ENCODE peak calls at places on chromosome 5, in ten cellular contexts. O is activated T-cell treated with anti-CD3 and anti-CD28 coated beads, Interleukin-2, amount 50 U/mL, for 72 hours; K is GDM1; G is stimulated activated CD4-positive, alpha-beta T cell treated with anti-CD3 and anti-CD28 coated beads, Interleukin-4, amount 100 ng/mL, for 1 hour; R is iris pigment epithelial cell; T is iPS-NIHi11; Z is left ventricle myocardium inferior; S is NCI-H1930; J is foreskin keratinocyte; X is WTC11. Y is an unnamed sample.

GRCh38 chr5:147410496-147411395 is 99.1 kb downstream of the DPYSL3 start:
- DNase-seq in O (no peak), K (no peak), G (no peak), R (no peak), T (no peak), Z (peak), S (no peak), J (no peak), X (no peak), Y (no peak)

GRCh38 chr5:16550316-16550952 is 66.4 kb downstream of the RETREG1 start:
- DNase-seq in O (peak), K (peak), G (peak), R (peak), T (peak), Z (no peak), S (no peak), J (no peak), X (peak), Y (peak)

GRCh38 chr5:128815201-128815600 is 150.1 kb upstream of the SLC27A6 start:
- DNase-seq in O (no peak), K (no peak), G (no peak), R (no peak), T (peak), Z (no peak), S (no peak), J (no peak), X (peak), Y (peak)

GRCh38 chr5:23614422-23614821 is 107.0 kb downstream of the PRDM9 start:
- DNase-seq in O (no peak), K (no peak), G (no peak), R (no peak), T (no peak), Z (no peak), S (no peak), J (no peak), X (no peak), Y (no peak)

GRCh38 chr5:19986806-19987205 is 1.2 kb downstream of the CDH18 start:
- DNase-seq in O (no peak), K (no peak), G (no peak), R (no peak), T (no peak), Z (no peak), S (no peak), J (no peak), X (no peak), Y (no peak)

GRCh38 chr5:170361600-170361999 is 27.6 kb downstream of the KCNMB1 start:
- DNase-seq in O (no peak), K (no peak), G (no peak), R (no peak), T (peak), Z (no peak), S (no peak), J (no peak), X (no peak), Y (no peak)

GRCh38 chr5:83162598-83162997 is 85.3 kb downstream of the XRCC4 start:
- DNase-seq in O (no peak), K (no peak), G (no peak), R (no peak), T (no peak), Z (no peak), S (no peak), J (no peak), X (no peak), Y (no peak)

GRCh38 chr5:161312882-161313281 is 233.6 kb downstream of the GABRB2 start:
- DNase-seq in O (no peak), K (no peak), G (no peak), R (no peak), T (no peak), Z (no peak), S (no peak), J (no peak), X (no peak), Y (no peak)

GRCh38 chr5:149924481-149924880 is 20.1 kb downstream of the PDE6A start:
- DNase-seq in O (no peak), K (no peak), G (no peak), R (peak), T (no peak), Z (no peak), S (no peak), J (no peak), X (no peak), Y (no peak)

GRCh38 chr5:156942064-156942463 is 21.0 kb downstream of the TIMD4 start:
- DNase-seq in O (peak), K (no peak), G (no peak), R (no peak), T (peak), Z (no peak), S (no peak), J (no peak), X (no peak), Y (no peak)

GRCh38 chr5:116046823-116047222 is 14.6 kb downstream of the ARL14EPL start:
- DNase-seq in O (no peak), K (no peak), G (no peak), R (no peak), T (no peak), Z (no peak), S (no peak), J (no peak), X (no peak), Y (no peak)

GRCh38 chr5:57493034-57493433 is 10.4 kb upstream of the ACTBL2 start:
- DNase-seq in O (no peak), K (no peak), G (no peak), R (no peak), T (no peak), Z (no peak), S (no peak), J (no peak), X (no peak), Y (no peak)

GRCh38 chr5:93407470-93407869 is 173.5 kb downstream of the NR2F1-AS1 start:
- DNase-seq in O (no peak), K (no peak), G (no peak), R (no peak), T (no peak), Z (no peak), S (no peak), J (no peak), X (no peak), Y (no peak)

GRCh38 chr5:150779397-150780179 is 1.0 kb downstream of the SMIM3 start:
- DNase-seq in O (no peak), K (no peak), G (no peak), R (peak), T (no peak), Z (no peak), S (no peak), J (no peak), X (no peak), Y (peak)

GRCh38 chr5:175689147-175689991 is 31.5 kb downstream of the HRH2 start:
- DNase-seq in O (no peak), K (peak), G (no peak), R (no peak), T (no peak), Z (peak), S (no peak), J (peak), X (no peak), Y (no peak)

GRCh38 chr5:38783011-38783551 is 62.7 kb upstream of the OSMR start:
- DNase-seq in O (no peak), K (no peak), G (no peak), R (peak), T (peak), Z (no peak), S (no peak), J (no peak), X (no peak), Y (no peak)

GRCh38 chr5:103624035-103624461 is 61.5 kb upstream of the NUDT12 start:
- DNase-seq in O (no peak), K (no peak), G (no peak), R (peak), T (no peak), Z (no peak), S (no peak), J (no peak), X (no peak), Y (no peak)

GRCh38 chr5:142798099-142798768 is 28.1 kb downstream of the ARHGAP26 start:
- DNase-seq in O (peak), K (peak), G (no peak), R (no peak), T (no peak), Z (no peak), S (no peak), J (no peak), X (no peak), Y (no peak)

GRCh38 chr5:93395891-93396465 is 185.0 kb downstream of the NR2F1-AS1 start:
- DNase-seq in O (no peak), K (no peak), G (no peak), R (peak), T (no peak), Z (no peak), S (no peak), J (no peak), X (no peak), Y (no peak)

GRCh38 chr5:84249918-84250635 is 134.6 kb downstream of the EDIL3 start:
- DNase-seq in O (no peak), K (no peak), G (no peak), R (peak), T (no peak), Z (no peak), S (no peak), J (peak), X (no peak), Y (no peak)

GRCh38 chr5:143889986-143890385 is 78.0 kb downstream of the HMHB1 start:
- DNase-seq in O (no peak), K (no peak), G (no peak), R (peak), T (no peak), Z (no peak), S (no peak), J (peak), X (no peak), Y (no peak)

GRCh38 chr5:173001229-173001841 is 17.8 kb downstream of the ATP6V0E1 start:
- DNase-seq in O (peak), K (no peak), G (no peak), R (no peak), T (no peak), Z (no peak), S (no peak), J (no peak), X (no peak), Y (no peak)

GRCh38 chr5:133779828-133780475 is 167.6 kb upstream of the FSTL4 start:
- DNase-seq in O (no peak), K (no peak), G (no peak), R (no peak), T (no peak), Z (no peak), S (no peak), J (no peak), X (peak), Y (peak)

GRCh38 chr5:157108961-157109360 is at the start of gene HAVCR2:
- DNase-seq in O (peak), K (peak), G (peak), R (no peak), T (no peak), Z (no peak), S (no peak), J (no peak), X (no peak), Y (no peak)

Y was measured in H9.